ENCODE peak calls at places on chromosomes 13 and 19, in five cellular contexts. X is lower lobe of right lung, C is ascending aorta, Q is left ventricle myocardium inferior, L is fibroblast of pulmonary artery. F is an unnamed sample.

GRCh38 chr13:67023088-67023893 is 206.8 kb downstream of the PCDH9 start:
- DNase-seq in X (no peak), C (no peak), Q (no peak), L (peak; percentile 90), F (no peak)

GRCh38 chr13:20320885-20321284 is 88.8 kb upstream of the GJB6 start:
- DNase-seq in X (no peak), C (no peak), Q (no peak), L (no peak), F (no peak)

GRCh38 chr13:26051231-26052135 is at the start of gene SHISA2:
- DNase-seq in X (peak; percentile 60), C (no peak), Q (peak; percentile 27), L (peak; percentile 57), F (no peak)

GRCh38 chr19:6475321-6476108 is 6.1 kb downstream of the DENND1C start:
- DNase-seq in X (no peak), C (no peak), Q (no peak), L (no peak), F (no peak)

GRCh38 chr19:29702161-29702957 is 12.7 kb downstream of the C19orf12 start:
- DNase-seq in X (no peak), C (no peak), Q (no peak), L (no peak), F (no peak)

GRCh38 chr13:113078895-113079720 is 26.5 kb upstream of the F7 start:
- DNase-seq in X (peak; percentile 20), C (no peak), Q (no peak), L (no peak), F (no peak)

GRCh38 chr13:59409211-59409610 is 754.5 kb downstream of the DIAPH3 start:
- DNase-seq in X (no peak), C (no peak), Q (peak; percentile 79), L (peak; percentile 45), F (peak; percentile 75)

GRCh38 chr13:97945342-97945741 is 8.1 kb upstream of the IPO5 start:
- DNase-seq in X (no peak), C (no peak), Q (no peak), L (no peak), F (no peak)

GRCh38 chr19:2478756-2479555 is 3.0 kb downstream of the GADD45B start:
- DNase-seq in X (peak; percentile 88), C (peak; percentile 63), Q (peak; percentile 84), L (peak; percentile 82), F (peak; percentile 87)

GRCh38 chr19:43152217-43152616 is 34.1 kb downstream of the PSG5 start:
- DNase-seq in X (no peak), C (no peak), Q (no peak), L (peak; percentile 5), F (no peak)

GRCh38 chr19:14474827-14475226 is 327 bp downstream of the PTGER1 start:
- DNase-seq in X (no peak), C (no peak), Q (no peak), L (no peak), F (no peak)

GRCh38 chr19:14476663-14477401 is 1.7 kb upstream of the PTGER1 start:
- DNase-seq in X (no peak), C (no peak), Q (no peak), L (peak; percentile 79), F (no peak)

GRCh38 chr19:14476307-14476662 is 1.1 kb upstream of the PTGER1 start:
- DNase-seq in X (no peak), C (no peak), Q (no peak), L (no peak), F (no peak)

GRCh38 chr19:14473915-14474578 is 1.1 kb downstream of the PTGER1 start:
- DNase-seq in X (no peak), C (no peak), Q (no peak), L (no peak), F (no peak)

GRCh38 chr19:14475251-14476073 is at the start of gene PTGER1:
- DNase-seq in X (no peak), C (no peak), Q (no peak), L (no peak), F (no peak)
- TF ChIP-seq CTCF in X (peak; percentile 48), C (peak; percentile 32), Q (peak; percentile 46), L (peak; percentile 22), F (peak; percentile 43)

DNA sequence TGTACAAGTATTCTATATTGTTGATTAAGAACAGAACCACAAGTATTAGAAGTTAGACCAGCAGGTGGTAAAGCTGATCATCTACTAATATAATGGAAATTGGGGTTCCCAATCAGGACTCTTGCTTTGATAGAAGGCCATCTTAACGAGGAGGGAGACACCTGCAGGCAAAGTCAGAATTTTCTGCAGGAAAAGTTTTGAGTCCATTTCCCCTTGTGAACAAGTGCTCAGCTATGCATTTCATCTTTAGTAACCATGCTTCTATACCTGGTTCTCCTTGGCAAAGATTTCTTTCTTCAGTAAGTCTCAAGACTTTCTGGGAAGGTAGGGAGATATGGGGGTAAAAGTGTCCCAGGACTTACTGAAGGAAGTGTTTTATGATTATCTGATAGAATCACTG is 36.1 kb upstream of the USPL1 start:
- DNase-seq in X (no peak), C (no peak), Q (no peak), L (peak; percentile 39), F (no peak)
- TF ChIP-seq CTCF in X (peak; percentile 26), C (no peak), Q (no peak), L (peak; percentile 44), F (no peak)

GRCh38 chr13:41384749-41385503 is 72.4 kb upstream of the RGCC start:
- DNase-seq in X (no peak), C (no peak), Q (no peak), L (peak; percentile 42), F (no peak)
- TF ChIP-seq CTCF in X (peak; percentile 38), C (peak; percentile 43), Q (peak; percentile 57), L (peak; percentile 48), F (peak; percentile 9)

GRCh38 chr13:110706570-110707378 is 858 bp upstream of the CARS2 start:
- DNase-seq in X (no peak), C (no peak), Q (no peak), L (no peak), F (no peak)

GRCh38 chr13:110702591-110703526 is 3.1 kb downstream of the CARS2 start:
- DNase-seq in X (no peak), C (no peak), Q (no peak), L (peak; percentile 14), F (no peak)

GRCh38 chr13:110705356-110705825 is 525 bp downstream of the CARS2 start:
- DNase-seq in X (no peak), C (no peak), Q (no peak), L (no peak), F (no peak)

GRCh38 chr13:110702089-110702488 is 3.8 kb downstream of the CARS2 start:
- DNase-seq in X (no peak), C (no peak), Q (no peak), L (no peak), F (no peak)

DNA sequence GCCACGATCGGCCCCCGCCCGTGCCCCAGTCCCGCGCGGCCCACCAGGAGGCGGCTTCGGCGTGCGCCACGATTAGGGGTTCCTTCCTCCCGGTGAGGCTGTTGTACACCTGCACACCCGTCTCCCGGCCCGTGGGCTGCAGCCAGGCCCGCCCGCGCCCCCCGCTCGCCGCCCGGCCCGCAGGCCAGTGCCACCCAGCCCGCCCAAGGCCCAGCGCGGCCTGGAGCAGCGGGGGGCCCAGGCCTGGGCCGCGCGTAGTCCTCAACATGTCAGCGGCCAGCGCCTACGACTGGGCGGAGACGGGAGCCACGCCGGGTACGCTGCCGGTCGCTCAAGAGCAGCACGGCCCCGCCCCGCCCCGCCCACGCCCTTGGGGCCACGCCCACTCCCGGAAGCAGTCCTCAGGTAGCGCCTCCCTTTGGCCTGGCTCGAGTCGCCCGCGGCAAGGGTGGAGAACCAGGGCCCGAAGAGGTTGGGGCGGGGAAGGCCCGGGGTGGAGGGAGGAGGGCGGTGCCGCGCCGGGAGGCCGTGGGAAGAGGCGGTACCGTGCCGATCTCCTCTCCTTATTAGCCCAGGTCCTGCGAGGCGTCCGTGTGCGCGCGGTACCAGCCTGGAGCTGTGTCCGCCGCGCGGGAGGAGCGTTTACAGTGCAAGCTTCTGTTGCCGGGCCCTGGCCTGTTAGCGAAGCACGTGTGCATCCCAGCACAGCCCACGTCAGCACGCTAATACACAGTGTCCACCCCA is at the start of gene CARS2:
- DNase-seq in X (peak; percentile 98), C (peak; percentile 88), Q (peak; percentile 97), L (peak; percentile 97), F (peak; percentile 94)
- TF ChIP-seq CTCF in X (peak; percentile 9), C (no peak), Q (peak; percentile 38), L (no peak), F (peak; percentile 10)

GRCh38 chr13:35990196-35990595 is 141.0 kb downstream of the DCLK1 start:
- DNase-seq in X (no peak), C (no peak), Q (no peak), L (no peak), F (no peak)
- TF ChIP-seq CTCF in X (no peak), C (no peak), Q (no peak), L (no peak), F (no peak)

GRCh38 chr19:1087813-1088418 is 7.3 kb downstream of the POLR2E start:
- DNase-seq in X (peak; percentile 84), C (peak; percentile 53), Q (no peak), L (no peak), F (no peak)
- TF ChIP-seq CTCF in X (no peak), C (no peak), Q (no peak), L (no peak), F (no peak)